ENCODE peak calls at places on chromosomes 7 and 10, in six cellular contexts. D, R, W, P, T and O are unnamed samples.
A peak's percentile ranks its signal among the peaks of the same experiment; 100 is the strongest.

GRCh38 chr10:56496087-56496486 is 135.0 kb upstream of the ZWINT start:
- DNase-seq in P (no peak), R (no peak), T (no peak), D (no peak), W (no peak), O (no peak)

GRCh38 chr10:71314028-71314693 is 4.9 kb upstream of the SLC29A3 start:
- DNase-seq in P (no peak), W (peak; percentile 62), R (peak; percentile 48), T (no peak), D (peak; percentile 30), O (no peak)

GRCh38 chr10:86283466-86284287 is 82.9 kb downstream of the GRID1 start:
- DNase-seq in T (no peak), R (no peak), P (no peak), W (no peak), D (no peak), O (peak; percentile 41)

GRCh38 chr7:111900283-111900682 is 305.9 kb downstream of the DOCK4 start:
- DNase-seq in W (no peak), P (no peak), D (no peak), T (no peak), R (no peak), O (no peak)

GRCh38 chr10:61486738-61487396 is 33.7 kb upstream of the TMEM26 start:
- DNase-seq in P (no peak), T (no peak), D (no peak), W (peak; percentile 67), R (no peak), O (no peak)

GRCh38 chr7:23294549-23295400 is 4.4 kb upstream of the MALSU1 start:
- DNase-seq in T (no peak), D (no peak), P (no peak), W (no peak), R (no peak), O (no peak)

GRCh38 chr10:13717936-13718772 is 131.4 kb downstream of the PRPF18 start:
- DNase-seq in P (peak; percentile 93), W (peak; percentile 90), D (no peak), R (peak; percentile 57), T (peak; percentile 97), O (no peak)

GRCh38 chr10:11636761-11637166 is 25.3 kb upstream of the USP6NL start:
- DNase-seq in W (no peak), P (no peak), R (no peak), D (no peak), T (peak; percentile 86), O (no peak)

GRCh38 chr7:106717254-106717996 is 56.5 kb upstream of the CCDC71L start:
- DNase-seq in P (no peak), W (peak; percentile 68), D (no peak), T (peak; percentile 14), R (no peak), O (no peak)

GRCh38 chr10:33800986-33801385 is 466.5 kb upstream of the NRP1 start:
- DNase-seq in R (no peak), W (no peak), D (no peak), T (no peak), P (no peak), O (no peak)

GRCh38 chr10:131676448-131676847 is 224.4 kb upstream of the PPP2R2D start:
- DNase-seq in W (no peak), T (no peak), R (no peak), D (no peak), P (no peak), O (no peak)

GRCh38 chr10:119401671-119402395 is 140.7 kb downstream of the RGS10 start:
- DNase-seq in R (no peak), W (peak; percentile 99), D (no peak), P (peak; percentile 88), T (peak; percentile 95), O (no peak)

GRCh38 chr10:125933693-125934092 is 37.3 kb downstream of the FANK1 start:
- DNase-seq in P (no peak), D (no peak), R (no peak), W (no peak), T (no peak), O (no peak)

GRCh38 chr10:82826132-82826531 is 951.1 kb downstream of the NRG3 start:
- DNase-seq in P (no peak), D (no peak), W (peak; percentile 80), T (peak; percentile 46), R (no peak), O (no peak)

GRCh38 chr10:69801094-69801433 is 642 bp upstream of the COL13A1 start:
- DNase-seq in R (peak; percentile 74), W (peak; percentile 67), D (no peak), P (no peak), T (no peak), O (no peak)

GRCh38 chr10:97726636-97727178 is 10.2 kb upstream of the ZFYVE27 start:
- DNase-seq in P (no peak), W (peak; percentile 63), D (no peak), T (peak; percentile 80), R (no peak), O (no peak)

GRCh38 chr10:116741391-116742351 is 695 bp downstream of the HSPA12A start:
- DNase-seq in R (no peak), D (no peak), T (no peak), W (peak; percentile 40), P (no peak), O (no peak)

GRCh38 chr10:6348091-6348862 is 145.5 kb downstream of the PFKFB3 start:
- DNase-seq in R (peak; percentile 93), T (peak; percentile 59), P (no peak), W (peak; percentile 44), D (peak; percentile 25), O (no peak)

GRCh38 chr10:85528318-85528652 is 838.3 kb downstream of the GRID1 start:
- DNase-seq in R (no peak), D (no peak), P (no peak), W (no peak), T (no peak), O (no peak)

GRCh38 chr7:68529221-68529620 is 1069.1 kb upstream of the AUTS2 start:
- DNase-seq in W (peak; percentile 8), T (no peak), D (no peak), P (no peak), R (no peak), O (no peak)

GRCh38 chr10:11162828-11163599 is 145.3 kb downstream of the CELF2 start:
- DNase-seq in P (no peak), D (no peak), T (no peak), W (no peak), R (peak; percentile 89), O (no peak)

GRCh38 chr10:46547881-46548780 is 8.3 kb downstream of the GPRIN2 start:
- DNase-seq in R (peak; percentile 0), W (peak; percentile 15), T (peak; percentile 27), D (no peak), P (no peak), O (peak; percentile 91)

GRCh38 chr7:48173983-48174382 is 2.7 kb downstream of the ABCA13 start:
- DNase-seq in W (peak; percentile 69), R (no peak), D (no peak), T (peak; percentile 64), P (peak; percentile 77), O (no peak)

GRCh38 chr10:118472415-118472814 is 123.0 kb downstream of the PRLHR start:
- DNase-seq in D (no peak), R (no peak), W (no peak), T (no peak), P (no peak), O (no peak)

GRCh38 chr10:112774808-112775207 is 175.2 kb upstream of the TCF7L2 start:
- DNase-seq in R (no peak), T (no peak), P (no peak), W (no peak), D (no peak), O (no peak)

GRCh38 chr10:77673086-77673485 is 35.5 kb upstream of the KCNMA1 start:
- DNase-seq in W (peak; percentile 66), T (peak; percentile 6), P (no peak), D (no peak), R (no peak), O (no peak)

GRCh38 chr7:45684910-45685618 is 110.9 kb downstream of the ADCY1 start:
- DNase-seq in D (no peak), W (no peak), T (no peak), P (no peak), R (no peak), O (peak; percentile 57)

GRCh38 chr7:145624618-145625017 is 492.0 kb upstream of the CNTNAP2 start:
- DNase-seq in R (no peak), T (no peak), P (no peak), D (no peak), W (no peak), O (no peak)

GRCh38 chr10:24869354-24870016 is 82.9 kb downstream of the PRTFDC1 start:
- DNase-seq in P (no peak), R (no peak), W (peak; percentile 62), D (no peak), T (peak; percentile 74), O (no peak)

GRCh38 chr10:82319046-82319445 is 444.1 kb downstream of the NRG3 start:
- DNase-seq in T (no peak), R (no peak), W (no peak), P (no peak), D (no peak), O (no peak)

GRCh38 chr10:86665218-86665607 is 3.1 kb upstream of the LDB3 start:
- DNase-seq in P (no peak), T (no peak), W (peak; percentile 34), R (no peak), D (no peak), O (no peak)

GRCh38 chr10:35219906-35220890 is 93.6 kb downstream of the CREM start:
- DNase-seq in R (no peak), W (no peak), T (peak; percentile 93), D (no peak), P (no peak), O (no peak)

GRCh38 chr7:43954524-43955228 is 28.4 kb downstream of the UBE2D4 start:
- DNase-seq in P (peak; percentile 20), W (peak; percentile 76), R (peak; percentile 50), D (peak; percentile 6), T (peak; percentile 44), O (no peak)

GRCh38 chr10:75358835-75359421 is 42.6 kb downstream of the ZNF503 start:
- DNase-seq in T (peak; percentile 81), P (no peak), D (no peak), W (peak; percentile 91), R (no peak), O (no peak)

GRCh38 chr10:119796039-119796438 is 70.2 kb downstream of the INPP5F start:
- DNase-seq in D (no peak), P (no peak), R (no peak), T (no peak), W (no peak), O (no peak)

GRCh38 chr7:114979388-114979787 is 57.5 kb downstream of the MDFIC start:
- DNase-seq in R (no peak), T (peak; percentile 86), D (no peak), P (no peak), W (no peak), O (no peak)

GRCh38 chr7:110962374-110962773 is 128.6 kb upstream of the LRRN3 start:
- DNase-seq in P (no peak), D (no peak), R (no peak), W (no peak), T (no peak), O (no peak)